ENCODE peak calls at places on chromosome 1, in seven cellular contexts. Y, Q, V, L, D, H and N are unnamed samples.

GRCh38 chr1:14939527-14940284 is 213.8 kb upstream of the TMEM51 start:
- DNase-seq in Y (no peak), Q (no peak), V (no peak), L (no peak), D (peak; percentile 88), H (no peak), N (no peak)

GRCh38 chr1:84570436-84571149 is 3.6 kb downstream of the CTBS start:
- DNase-seq in Y (no peak), Q (no peak), V (no peak), L (no peak), D (no peak), H (no peak), N (no peak)

GRCh38 chr1:46622341-46622740 is 5.7 kb upstream of the MOB3C start:
- DNase-seq in Y (no peak), Q (no peak), V (no peak), L (no peak), D (peak; percentile 48), H (no peak), N (no peak)

GRCh38 chr1:17276568-17276967 is 27.7 kb downstream of the PADI3 start:
- DNase-seq in Y (no peak), Q (no peak), V (no peak), L (no peak), D (peak; percentile 76), H (no peak), N (no peak)

GRCh38 chr1:54016343-54017282 is 1.4 kb downstream of the LDLRAD1 start:
- DNase-seq in Y (no peak), Q (no peak), V (no peak), L (no peak), D (peak; percentile 8), H (no peak), N (no peak)

GRCh38 chr1:167627865-167628641 is 2.0 kb upstream of the RCSD1 start:
- DNase-seq in Y (peak; percentile 79), Q (peak; percentile 69), V (no peak), L (peak; percentile 90), D (no peak), H (peak; percentile 45), N (peak; percentile 84)

GRCh38 chr1:245079021-245079609 is 75.7 kb upstream of the KIF26B start:
- DNase-seq in Y (no peak), Q (no peak), V (no peak), L (peak; percentile 14), D (peak; percentile 66), H (no peak), N (no peak)

GRCh38 chr1:229803601-229804217 is 177.7 kb downstream of the URB2 start:
- DNase-seq in Y (no peak), Q (no peak), V (no peak), L (no peak), D (no peak), H (no peak), N (no peak)

GRCh38 chr1:25688390-25689119 is 72.0 kb downstream of the MAN1C1 start:
- DNase-seq in Y (no peak), Q (no peak), V (no peak), L (no peak), D (peak; percentile 81), H (no peak), N (no peak)

GRCh38 chr1:52727114-52727586 is 897 bp downstream of the ZYG11B start:
- DNase-seq in Y (peak; percentile 4), Q (peak; percentile 26), V (no peak), L (peak; percentile 11), D (no peak), H (no peak), N (no peak)

GRCh38 chr1:17134724-17135123 is 15.5 kb upstream of the PADI2 start:
- DNase-seq in Y (no peak), Q (no peak), V (no peak), L (no peak), D (no peak), H (no peak), N (no peak)

GRCh38 chr1:84888753-84889152 is 4.3 kb downstream of the LPAR3 start:
- DNase-seq in Y (no peak), Q (no peak), V (no peak), L (no peak), D (no peak), H (no peak), N (no peak)

GRCh38 chr1:221069178-221069903 is 190.1 kb downstream of the HLX start:
- DNase-seq in Y (peak; percentile 80), Q (peak; percentile 47), V (no peak), L (peak; percentile 2), D (no peak), H (no peak), N (peak; percentile 57)

GRCh38 chr1:170267317-170267716 is 121.6 kb downstream of the NTMT2 start:
- DNase-seq in Y (no peak), Q (no peak), V (no peak), L (no peak), D (peak; percentile 22), H (no peak), N (no peak)

GRCh38 chr1:151043163-151043562 is 4.4 kb upstream of the C1orf56 start:
- DNase-seq in Y (no peak), Q (no peak), V (no peak), L (peak; percentile 56), D (no peak), H (no peak), N (no peak)

GRCh38 chr1:218402771-218403110 is 57.6 kb downstream of the TGFB2 start:
- DNase-seq in Y (no peak), Q (no peak), V (no peak), L (no peak), D (no peak), H (no peak), N (no peak)
- TF ChIP-seq CTCF in Y (no peak), Q (no peak), V (no peak), L (no peak), D (no peak), H (no peak), N (no peak)

DNA sequence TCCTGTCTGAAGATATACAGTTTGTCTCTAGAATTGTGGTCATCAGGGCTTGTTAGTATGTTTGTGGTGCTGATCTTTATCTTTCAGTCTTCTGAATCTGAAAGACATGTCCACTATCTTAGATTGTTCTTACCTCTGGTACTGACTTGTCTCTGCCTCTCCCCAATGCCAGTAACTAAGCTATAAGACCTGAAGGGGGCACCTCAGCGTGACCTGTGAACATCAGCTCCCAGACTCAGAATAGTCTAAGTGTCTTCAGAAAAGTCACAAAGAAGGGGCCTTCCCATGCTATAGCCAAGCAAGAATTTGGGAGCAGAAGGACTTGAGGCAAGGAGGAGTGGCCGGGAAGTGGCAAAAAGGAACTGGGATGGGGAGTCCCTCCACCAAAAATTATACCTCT is 178.1 kb downstream of the NTNG1 start:
- DNase-seq in Y (no peak), Q (no peak), V (no peak), L (no peak), D (no peak), H (no peak), N (no peak)
- TF ChIP-seq CTCF in Y (peak; percentile 20), Q (no peak), V (no peak), L (no peak), D (no peak), H (no peak), N (peak; percentile 14)

DNA sequence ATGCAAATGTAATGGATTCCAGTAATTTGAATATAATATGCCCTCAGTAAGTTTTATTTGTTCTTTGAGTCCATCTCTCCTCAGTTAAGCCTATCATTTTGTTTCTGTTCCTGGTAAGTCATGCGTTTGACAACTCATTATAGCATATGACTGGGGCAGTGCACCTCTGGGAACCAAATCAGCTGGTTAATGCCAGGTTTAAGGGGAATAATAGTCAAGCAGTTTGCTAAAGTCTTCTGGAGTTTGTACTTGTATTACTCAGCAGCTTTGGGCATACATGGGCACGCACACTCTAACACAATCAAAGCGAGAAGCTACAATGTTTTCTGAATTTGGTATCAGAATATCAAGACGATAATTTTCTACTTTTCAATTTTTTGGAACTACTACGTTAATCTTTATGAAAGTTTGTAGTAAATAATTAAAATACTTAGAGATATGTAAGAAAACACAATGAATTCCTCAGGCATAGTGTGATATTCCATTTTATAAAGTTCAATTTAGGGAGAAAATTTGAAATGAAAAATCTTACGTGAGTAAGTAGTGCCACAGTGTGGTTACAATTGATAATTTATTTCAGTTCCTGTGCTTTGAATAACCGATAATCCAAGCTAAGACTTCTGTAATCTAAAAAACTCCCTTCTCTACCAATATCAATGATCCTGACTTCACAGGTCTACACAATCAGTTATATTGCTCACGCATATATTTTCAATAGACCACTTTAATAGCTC is 43.8 kb upstream of the KCTD3 start:
- DNase-seq in Y (no peak), Q (no peak), V (no peak), L (no peak), D (peak; percentile 42), H (no peak), N (no peak)
- TF ChIP-seq CTCF in Y (no peak), Q (no peak), V (no peak), L (no peak), D (peak; percentile 52), H (no peak), N (no peak)

GRCh38 chr1:210328032-210328745 is 513 bp upstream of the HHAT start:
- DNase-seq in Y (no peak), Q (no peak), V (peak; percentile 19), L (no peak), D (no peak), H (peak; percentile 24), N (no peak)
- TF ChIP-seq CTCF in Y (peak; percentile 8), Q (no peak), V (no peak), L (no peak), D (no peak), H (no peak), N (no peak)

GRCh38 chr1:178548108-178548507 is 35.2 kb downstream of the TEX35 start:
- DNase-seq in Y (no peak), Q (no peak), V (no peak), L (no peak), D (no peak), H (no peak), N (no peak)
- TF ChIP-seq CTCF in Y (no peak), Q (no peak), V (no peak), L (no peak), D (no peak), H (no peak), N (no peak)

DNA sequence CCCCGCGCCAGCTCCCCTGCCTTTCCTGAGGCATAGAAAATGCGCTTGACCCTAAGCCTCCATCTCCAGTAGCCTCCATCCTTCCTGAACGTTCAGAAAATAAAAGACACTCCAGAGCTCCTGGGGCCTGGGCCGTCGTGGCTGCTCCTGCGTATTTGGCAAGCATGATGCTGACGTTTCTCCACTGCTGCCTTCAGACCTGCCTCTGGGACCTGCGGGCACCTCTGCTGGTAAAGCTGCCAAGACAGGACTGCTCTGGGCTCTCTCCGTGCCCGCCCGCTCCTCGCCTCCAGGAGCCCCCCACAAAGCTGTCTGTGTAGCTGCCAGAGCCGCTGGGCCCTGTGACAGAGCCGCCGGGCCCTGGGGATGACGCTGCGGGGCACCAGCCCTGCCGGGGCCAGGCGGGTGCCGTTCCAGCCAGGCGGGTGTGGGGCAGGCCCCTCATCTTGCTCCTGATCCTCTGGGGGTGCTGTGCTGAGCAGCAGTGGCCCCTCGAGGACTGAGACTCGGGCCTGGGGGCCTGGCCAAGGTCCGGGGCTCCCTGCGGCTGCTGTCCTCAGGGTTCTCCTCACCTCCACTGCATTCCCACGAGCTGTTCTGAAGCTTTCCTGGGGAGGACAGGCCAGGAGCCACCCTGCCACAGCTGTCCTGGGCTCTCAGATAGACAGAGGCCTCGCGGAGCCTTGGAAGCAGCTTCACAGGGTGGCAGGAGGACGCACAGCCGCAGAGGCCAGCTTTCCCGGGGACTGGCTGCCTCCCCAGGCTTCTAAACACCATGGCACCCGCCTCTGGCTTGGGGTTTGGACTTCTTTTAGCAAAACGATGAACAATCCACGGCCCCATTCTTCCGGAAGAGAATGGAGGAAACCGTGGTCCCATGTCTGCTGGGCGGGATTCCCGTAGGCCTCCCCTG is 48.1 kb downstream of the MORN1 start:
- DNase-seq in Y (no peak), Q (no peak), V (no peak), L (no peak), D (no peak), H (no peak), N (no peak)
- TF ChIP-seq CTCF in Y (no peak), Q (no peak), V (no peak), L (no peak), D (no peak), H (no peak), N (no peak)